ENCODE peak calls at places on chromosome 22, in four cellular contexts. G is stimulated activated CD8-positive, alpha-beta memory T cell treated with anti-CD3 and anti-CD28 coated beads, Interleukin-15, amount 100 ng/mL, for 24 hours; Y is esophagus squamous epithelium; A is transverse colon. H is an unnamed sample.

GRCh38 chr22:25027552-25027951 is 75.0 kb downstream of the KIAA1671 start:
- DNase-seq in A (peak), Y (no peak), G (no peak), H (no peak)

GRCh38 chr22:25358421-25359170 is 139.2 kb downstream of the CRYBB2 start:
- DNase-seq in G (no peak), Y (no peak), A (no peak), H (no peak)

GRCh38 chr22:45883811-45884170 is 93.2 kb downstream of the WNT7B start:
- DNase-seq in A (no peak), G (no peak), Y (no peak), H (no peak)

GRCh38 chr22:48369789-48370507 is 1457.7 kb downstream of the BRD1 start:
- DNase-seq in A (peak), Y (no peak), G (no peak), H (no peak)

GRCh38 chr22:17272511-17272991 is 53.3 kb upstream of the ADA2 start:
- DNase-seq in Y (no peak), A (no peak), G (no peak), H (no peak)

GRCh38 chr22:30344447-30345200 is 12.1 kb downstream of the SF3A1 start:
- DNase-seq in A (no peak), Y (no peak), G (no peak), H (no peak)

GRCh38 chr22:40014661-40015255 is 20.0 kb downstream of the FAM83F start:
- DNase-seq in Y (no peak), A (no peak), G (no peak), H (no peak)

GRCh38 chr22:46585340-46586122 is 34.7 kb upstream of the GRAMD4 start:
- DNase-seq in G (no peak), A (no peak), Y (no peak), H (no peak)

GRCh38 chr22:25111579-25112517 is 87.8 kb upstream of the CRYBB3 start:
- DNase-seq in A (peak), G (no peak), Y (no peak), H (no peak)

GRCh38 chr22:36026741-36027140 is 1.9 kb downstream of the RBFOX2 start:
- DNase-seq in G (no peak), A (no peak), Y (no peak), H (no peak)

GRCh38 chr22:33038131-33038772 is 19.9 kb downstream of the SYN3 start:
- DNase-seq in A (no peak), G (no peak), Y (no peak), H (no peak)

GRCh38 chr22:50269573-50270301 is 443 bp downstream of the MAPK11 start:
- DNase-seq in G (no peak), A (no peak), Y (no peak), H (no peak)

GRCh38 chr22:31448382-31448781 is 41.3 kb downstream of the EIF4ENIF1 start:
- DNase-seq in G (no peak), A (no peak), Y (no peak), H (no peak)

GRCh38 chr22:47017245-47017644 is 254.8 kb downstream of the TBC1D22A start:
- DNase-seq in Y (no peak), G (no peak), A (no peak), H (no peak)

GRCh38 chr22:47591709-47592108 is 829.3 kb downstream of the TBC1D22A start:
- DNase-seq in A (no peak), Y (no peak), G (no peak), H (no peak)

GRCh38 chr22:32469799-32470212 is 4.8 kb upstream of the FBXO7 start:
- DNase-seq in Y (no peak), A (peak), G (no peak), H (no peak)

GRCh38 chr22:44304354-44304753 is 8.4 kb downstream of the SHISAL1 start:
- DNase-seq in Y (no peak), A (no peak), G (no peak), H (no peak)

GRCh38 chr22:20165421-20165820 is 14.6 kb upstream of the CCDC188 start:
- DNase-seq in A (no peak), G (no peak), Y (no peak), H (no peak)

GRCh38 chr22:42856179-42856864 is 751 bp downstream of the ARFGAP3 start:
- DNase-seq in A (peak), G (peak), Y (no peak), H (no peak)

GRCh38 chr22:42743501-42743991 is 22.9 kb upstream of the A4GALT start:
- DNase-seq in A (peak), Y (no peak), G (no peak), H (no peak)

GRCh38 chr22:45709004-45709739 is 37.5 kb downstream of the ATXN10 start:
- DNase-seq in Y (no peak), G (no peak), A (no peak), H (no peak)

GRCh38 chr22:24424001-24424900 is 3.1 kb upstream of the ADORA2A start:
- DNase-seq in Y (no peak), G (no peak), A (no peak), H (no peak)